ENCODE peak calls at places on chromosomes 4 and X, in five cellular contexts. M is mucosa of descending colon, K is cardiac muscle cell, I is PC-3, A is fibroblast of lung. P is an unnamed sample. For H3K4me1, the result is how much of the 10 kb centered on the place peaks cover.

GRCh38 chrX:139091086-139091485 is 379.6 kb upstream of the FGF13 start:
- DNase-seq in K (no peak), M (no peak), I (no peak), A (no peak), P (no peak)

GRCh38 chr4:158428242-158428641 is 93.4 kb upstream of the RXFP1 start:
- DNase-seq in I (peak), M (no peak), K (peak), A (peak), P (no peak)

GRCh38 chr4:113781439-113782040 is 20.0 kb upstream of the CAMK2D start:
- DNase-seq in M (no peak), A (peak), I (peak), K (peak), P (no peak)

GRCh38 chr4:6338175-6338950 is 68.7 kb downstream of the WFS1 start:
- DNase-seq in A (no peak), M (no peak), I (no peak), K (no peak), P (no peak)

GRCh38 chrX:4925911-4926310 is 1212.5 kb upstream of the PRKX start:
- DNase-seq in M (no peak), A (no peak), K (no peak), I (peak), P (no peak)

GRCh38 chrX:123219916-123220315 is 35.8 kb downstream of the GRIA3 start:
- DNase-seq in K (no peak), I (no peak), A (no peak), M (no peak), P (no peak)

GRCh38 chr4:6808259-6808658 is 25.7 kb downstream of the KIAA0232 start:
- DNase-seq in K (no peak), I (no peak), A (no peak), M (no peak), P (no peak)

GRCh38 chr4:110629780-110630500 is 7.1 kb upstream of the PITX2 start:
- DNase-seq in A (no peak), K (no peak), I (no peak), M (no peak), P (no peak)

GRCh38 chr4:23382880-23383279 is 507.0 kb downstream of the PPARGC1A start:
- DNase-seq in K (peak), I (peak), A (no peak), M (no peak), P (no peak)

DNA sequence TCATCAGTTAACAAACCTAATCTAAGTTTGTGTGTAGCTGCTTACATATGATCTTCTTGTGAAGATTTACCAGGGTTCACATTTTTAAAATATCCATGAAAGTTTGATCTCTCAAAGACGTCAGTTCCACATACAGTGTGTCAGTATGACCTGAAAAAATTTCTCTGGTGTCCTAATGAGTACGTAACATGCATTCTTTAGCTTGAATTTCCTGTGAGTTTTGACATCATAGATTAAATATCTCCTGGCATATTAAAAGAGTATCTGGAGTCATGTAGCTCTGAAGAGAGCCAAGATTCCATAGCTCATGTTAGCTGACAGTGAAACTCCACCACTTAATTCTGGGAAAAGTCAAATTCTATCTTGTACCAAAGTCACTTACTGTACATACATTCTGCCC is 43.9 kb upstream of the PDLIM5 start:
- DNase-seq in K (peak), A (peak), I (no peak), M (no peak), P (no peak)
- H3K4me1 ChIP-seq in K (half or more), A (under half), I (under half), M (under half), P (under half)

DNA sequence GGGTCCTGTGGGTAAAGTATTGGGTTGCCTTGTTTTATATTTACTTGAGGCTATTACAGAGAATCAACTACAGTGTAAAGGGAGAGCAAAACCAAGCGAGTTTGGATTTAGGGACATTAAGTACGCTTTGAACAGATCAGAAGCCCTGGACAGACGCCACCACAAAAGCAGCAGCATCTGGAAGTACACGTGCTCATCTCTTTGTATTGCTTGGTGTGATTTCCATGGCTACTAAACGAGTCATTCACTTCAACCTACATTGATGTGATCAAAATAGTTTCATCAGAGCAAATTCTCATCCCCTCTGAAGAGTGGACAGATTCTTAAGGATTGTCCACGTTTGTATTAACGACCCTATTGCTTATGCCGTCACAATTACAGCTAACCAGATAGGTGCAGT is 85.1 kb downstream of the SORBS2 start:
- DNase-seq in A (peak), M (no peak), K (no peak), I (no peak), P (no peak)
- H3K4me1 ChIP-seq in A (under half), M (under half), K (under half), I (under half), P (under half)

DNA sequence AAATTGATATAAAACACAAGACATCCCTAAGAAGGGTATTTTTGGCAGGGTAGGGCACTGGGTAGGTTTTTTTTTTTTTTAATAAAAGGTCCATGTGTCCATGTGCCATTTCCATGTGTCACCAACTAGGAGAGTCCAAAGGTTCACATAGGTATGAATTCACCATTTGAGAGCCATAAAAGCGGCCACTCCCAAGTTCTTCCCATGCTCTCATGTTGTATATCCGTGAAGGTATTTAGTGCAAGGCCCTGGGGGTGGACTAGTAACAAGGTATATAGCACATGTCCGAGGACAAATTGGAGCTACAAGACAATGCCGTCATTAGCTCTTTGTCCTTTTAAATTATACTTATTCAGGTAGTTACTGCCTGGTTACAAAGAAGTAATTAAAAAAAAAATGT is 107.3 kb downstream of the PDE5A start:
- DNase-seq in M (no peak), K (no peak), A (no peak), I (no peak), P (peak)
- H3K4me1 ChIP-seq in M (under half), K (under half), A (under half), I (under half), P (under half)

DNA sequence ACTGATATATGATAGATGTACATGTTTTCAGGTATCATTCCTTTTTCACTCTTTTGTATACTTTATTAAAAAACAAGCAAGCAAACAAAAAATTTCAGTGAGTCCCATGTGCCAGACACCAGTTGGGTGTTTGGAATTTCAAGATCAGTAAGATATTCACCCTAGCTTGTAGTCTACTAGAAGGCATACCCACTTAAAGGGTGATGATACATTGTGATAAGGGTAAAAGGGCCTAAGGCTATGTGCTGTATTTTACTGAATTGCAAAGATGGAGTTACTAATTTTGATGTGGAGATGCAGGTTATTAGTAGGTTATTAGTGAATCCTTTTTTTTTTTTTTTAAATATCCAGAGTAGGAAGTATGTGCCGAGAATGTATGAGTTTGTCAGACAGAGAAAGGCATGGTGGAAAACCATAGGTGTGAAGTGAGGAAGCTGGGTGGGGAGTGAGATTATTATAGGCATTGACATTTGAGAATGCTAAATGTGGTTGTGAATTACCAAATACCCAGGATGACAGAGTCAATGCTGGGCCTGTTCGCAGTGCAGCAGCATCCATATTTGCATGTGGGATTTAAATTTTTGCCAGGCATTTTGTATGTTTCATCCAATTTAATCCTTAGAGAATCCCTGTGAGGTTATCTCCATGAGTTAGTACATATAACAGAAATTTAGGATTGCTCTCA is 10.1 kb downstream of the STIM2 start:
- DNase-seq in A (no peak), M (no peak), K (no peak), I (no peak), P (no peak)
- H3K4me1 ChIP-seq in A (under half), M (under half), K (under half), I (under half), P (under half)

DNA sequence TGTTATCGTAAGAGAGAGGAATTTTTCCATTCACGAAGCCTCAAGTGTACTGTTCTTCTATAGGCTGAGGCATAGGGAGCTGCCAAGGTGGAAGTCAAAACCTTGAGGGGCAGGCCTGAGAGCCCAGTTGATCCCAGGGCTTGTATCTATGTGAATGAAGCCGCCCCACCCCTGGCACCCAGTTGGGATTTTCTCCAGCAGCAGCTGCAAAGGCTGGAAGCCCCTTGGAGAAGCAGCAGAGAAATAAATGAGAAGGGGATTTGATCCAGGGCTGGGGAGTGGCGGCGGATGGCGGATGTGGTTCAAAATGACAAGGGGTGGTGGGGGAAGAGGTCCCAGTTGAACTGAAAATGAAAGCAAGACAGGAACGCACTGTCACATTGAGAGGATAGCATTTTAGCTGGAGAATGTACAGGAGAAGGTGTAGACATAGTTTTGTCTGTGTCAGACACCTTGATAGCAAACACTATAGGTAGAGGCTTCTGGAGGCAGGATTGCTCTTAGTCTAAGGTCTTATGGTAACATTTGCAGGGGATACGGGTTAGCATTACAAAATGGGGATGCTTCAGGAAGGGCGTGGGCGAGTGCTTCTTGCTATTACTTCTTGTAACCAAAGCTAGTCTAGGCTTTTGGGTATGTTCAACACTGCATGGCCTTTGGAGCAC is 32.6 kb downstream of the DOCK11 start:
- DNase-seq in K (no peak), A (no peak), M (peak), I (no peak), P (no peak)
- H3K4me1 ChIP-seq in K (under half), A (under half), M (under half), I (under half), P (under half)

GRCh38 chr4:2792396-2792710 is 532 bp upstream of the SH3BP2 start:
- DNase-seq in A (no peak), M (no peak), I (no peak), K (no peak), P (no peak)

GRCh38 chr4:2792711-2793577 is at the start of gene SH3BP2:
- DNase-seq in I (peak), K (peak), M (peak), A (peak), P (peak)

GRCh38 chr4:2793920-2794706 is 1.2 kb downstream of the SH3BP2 start:
- DNase-seq in M (peak), I (no peak), A (peak), K (peak), P (peak)

GRCh38 chr4:2794707-2795557 is 2.0 kb downstream of the SH3BP2 start:
- DNase-seq in M (peak), K (peak), I (no peak), A (peak), P (peak)

DNA sequence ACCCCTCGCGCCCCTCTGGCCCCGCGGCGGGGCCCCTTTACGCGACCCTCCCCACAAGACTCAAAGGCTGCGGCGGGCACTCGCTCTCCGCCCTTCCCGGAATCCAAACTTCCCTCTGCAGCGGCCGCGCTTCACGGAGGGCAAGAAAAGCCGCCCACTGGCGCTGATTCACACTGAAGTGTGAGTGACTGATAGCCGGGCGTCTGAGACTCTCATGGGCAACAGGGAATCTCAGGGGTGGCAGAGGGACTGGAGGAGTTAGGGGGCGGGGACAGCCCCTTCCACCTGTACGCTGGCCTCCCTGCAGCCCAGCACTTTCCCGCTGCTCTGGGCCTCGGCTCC is 664 bp downstream of the SH3BP2 start:
- DNase-seq in M (peak), A (peak), K (peak), I (peak), P (peak)
- H3K4me1 ChIP-seq in M (under half), A (under half), K (under half), I (under half), P (under half)

GRCh38 chr4:64880557-64880956 is 471.3 kb upstream of the TECRL start:
- DNase-seq in A (no peak), M (peak), K (no peak), I (no peak), P (no peak)
- H3K4me1 ChIP-seq in A (under half), M (under half), K (under half), I (under half), P (under half)

DNA sequence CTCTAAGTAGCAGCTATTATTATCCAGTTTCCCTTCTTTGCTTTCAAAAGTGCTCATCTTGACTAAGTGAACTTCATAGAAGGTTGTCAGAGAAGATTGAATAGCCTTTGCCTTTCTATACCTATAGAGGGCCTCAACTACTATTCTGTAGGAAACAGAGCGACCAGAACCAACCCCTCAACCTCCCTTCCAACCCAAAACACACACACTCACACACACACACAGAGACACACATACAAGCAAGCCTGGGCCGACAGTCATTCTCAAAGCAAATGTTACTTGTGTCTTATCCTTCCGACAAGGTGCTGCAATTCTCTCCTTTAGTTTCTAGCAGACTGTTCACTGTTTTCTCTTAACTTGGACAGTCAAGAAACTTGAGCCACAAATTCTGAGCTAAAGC is 201.6 kb downstream of the DCTD start:
- DNase-seq in K (no peak), A (no peak), I (no peak), M (no peak), P (no peak)
- H3K4me1 ChIP-seq in K (under half), A (under half), I (under half), M (under half), P (under half)

GRCh38 chr4:100067255-100067654 is 117.2 kb upstream of the H2AZ1 start:
- DNase-seq in M (no peak), I (no peak), A (no peak), K (no peak), P (no peak)
- H3K4me1 ChIP-seq in M (under half), I (under half), A (under half), K (under half), P (under half)

P was measured in colonic mucosa.